ENCODE peak calls at places on chromosome 9, in nine cellular contexts. L is Peyer's patch; E is activated T-cell treated with anti-CD3 and anti-CD28 coated beads for 48 hours; R is posterior vena cava; B is stimulated activated CD8-positive, alpha-beta memory T cell treated with anti-CD3 and anti-CD28 coated beads, Interleukin-15, amount 100 ng/mL, for 24 hours; N is HCEC 1CT; U is Daoy; S is iPS-NIHi11; X is anterior cingulate cortex. Q is an unnamed sample.

GRCh38 chr9:137305060-137305787 is 3.2 kb upstream of the NRARP start:
- DNase-seq in N (no peak), R (no peak), B (no peak), X (peak), U (peak), S (peak), E (peak), L (peak), Q (no peak)

GRCh38 chr9:22992781-22993180 is 546.2 kb downstream of the DMRTA1 start:
- DNase-seq in E (no peak), R (no peak), X (no peak), N (no peak), L (no peak), B (no peak), U (no peak), S (no peak), Q (no peak)

GRCh38 chr9:96279927-96280326 is 22.0 kb downstream of the HSD17B3 start:
- DNase-seq in S (peak), R (no peak), E (no peak), L (no peak), X (no peak), N (no peak), B (no peak), U (no peak), Q (no peak)

GRCh38 chr9:88786291-88787054 is 204.8 kb upstream of the S1PR3 start:
- DNase-seq in N (no peak), E (no peak), R (no peak), U (no peak), B (no peak), S (no peak), X (no peak), L (no peak), Q (no peak)

GRCh38 chr9:78566521-78566920 is 269.6 kb downstream of the PSAT1 start:
- DNase-seq in X (no peak), R (no peak), E (no peak), U (no peak), B (no peak), N (no peak), L (no peak), S (no peak), Q (no peak)

GRCh38 chr9:111108946-111109345 is 70.7 kb upstream of the LPAR1 start:
- DNase-seq in R (no peak), N (peak), U (no peak), L (no peak), X (no peak), E (no peak), S (no peak), B (no peak), Q (no peak)

GRCh38 chr9:120928720-120929389 is 2.3 kb upstream of the TRAF1 start:
- DNase-seq in R (peak), L (peak), U (peak), B (no peak), N (peak), S (peak), X (peak), E (peak), Q (peak)

GRCh38 chr9:76667521-76667957 is 96.7 kb upstream of the PCA3 start:
- DNase-seq in B (no peak), E (no peak), X (no peak), L (no peak), S (no peak), N (peak), U (peak), R (no peak), Q (peak)

GRCh38 chr9:122382901-122383850 is 12.4 kb downstream of the PTGS1 start:
- DNase-seq in X (no peak), S (no peak), R (peak), N (peak), L (no peak), B (no peak), E (no peak), U (no peak), Q (no peak)

GRCh38 chr9:80793706-80794105 is 895.6 kb downstream of the TLE1 start:
- DNase-seq in S (no peak), N (no peak), B (no peak), U (no peak), L (no peak), R (no peak), E (no peak), X (no peak), Q (no peak)

GRCh38 chr9:131875828-131876485 is 136.1 kb upstream of the RAPGEF1 start:
- DNase-seq in S (no peak), N (peak), X (no peak), B (no peak), R (peak), U (peak), E (peak), L (no peak), Q (peak)

GRCh38 chr9:71681708-71682268 is 86.5 kb downstream of the CEMIP2 start:
- DNase-seq in R (no peak), S (no peak), U (peak), B (no peak), L (no peak), E (no peak), N (peak), X (no peak), Q (peak)

GRCh38 chr9:85995612-85996011 is 54.7 kb downstream of the NAA35 start:
- DNase-seq in U (no peak), L (no peak), E (no peak), X (no peak), R (no peak), N (no peak), B (no peak), S (no peak), Q (no peak)

GRCh38 chr9:136724772-136725171 is 12.4 kb downstream of the DIPK1B start:
- DNase-seq in E (no peak), B (no peak), N (no peak), R (no peak), X (no peak), U (no peak), L (no peak), S (no peak), Q (no peak)

GRCh38 chr9:33778700-33779351 is 16.5 kb upstream of the PRSS3 start:
- DNase-seq in B (no peak), L (peak), S (peak), U (peak), E (peak), X (peak), R (no peak), N (peak), Q (no peak)

GRCh38 chr9:16310288-16311145 is 560.0 kb downstream of the BNC2 start:
- DNase-seq in X (no peak), L (no peak), R (no peak), S (no peak), N (no peak), B (no peak), U (no peak), E (no peak), Q (no peak)

Q was measured in MG63.